ENCODE peak calls at places on chromosomes 16 and 17, in ten cellular contexts. One of them, this sample, is unnamed.

GRCh38 chr17:4507361-4508111 is 8.9 kb downstream of the SPNS2 start:
- DNase-seq in stomach: no peak
- DNase-seq in HCT116: no peak
- DNase-seq in suprapubic skin: no peak
- DNase-seq in GM23338: no peak
- DNase-seq in GM12891: no peak
- DNase-seq in upper lobe of left lung: no peak
- DNase-seq in transverse colon: no peak
- DNase-seq in breast epithelium: no peak
- DNase-seq in GM12878: no peak
- DNase-seq in this sample: no peak

GRCh38 chr16:66383551-66383950 is 17.1 kb downstream of the CDH5 start:
- DNase-seq in transverse colon: no peak
- DNase-seq in stomach: no peak
- DNase-seq in breast epithelium: no peak
- DNase-seq in GM12891: no peak
- DNase-seq in HCT116: no peak
- DNase-seq in GM23338: no peak
- DNase-seq in upper lobe of left lung: no peak
- DNase-seq in GM12878: no peak
- DNase-seq in suprapubic skin: no peak
- DNase-seq in this sample: no peak

GRCh38 chr17:55555772-55556171 is 44.5 kb upstream of the SMIM36 start:
- DNase-seq in upper lobe of left lung: peak
- DNase-seq in breast epithelium: no peak
- DNase-seq in GM12878: no peak
- DNase-seq in GM12891: no peak
- DNase-seq in suprapubic skin: no peak
- DNase-seq in transverse colon: no peak
- DNase-seq in GM23338: no peak
- DNase-seq in stomach: no peak
- DNase-seq in HCT116: no peak
- DNase-seq in this sample: no peak

GRCh38 chr17:49603720-49604119 is 28.0 kb downstream of the NXPH3 start:
- DNase-seq in GM12878: no peak
- DNase-seq in GM12891: no peak
- DNase-seq in stomach: no peak
- DNase-seq in GM23338: no peak
- DNase-seq in HCT116: no peak
- DNase-seq in upper lobe of left lung: no peak
- DNase-seq in transverse colon: no peak
- DNase-seq in suprapubic skin: no peak
- DNase-seq in breast epithelium: no peak
- DNase-seq in this sample: no peak

GRCh38 chr16:80743273-80743672 is 61.1 kb downstream of the CDYL2 start:
- DNase-seq in transverse colon: no peak
- DNase-seq in HCT116: no peak
- DNase-seq in GM23338: no peak
- DNase-seq in GM12878: no peak
- DNase-seq in GM12891: no peak
- DNase-seq in breast epithelium: no peak
- DNase-seq in suprapubic skin: no peak
- DNase-seq in upper lobe of left lung: no peak
- DNase-seq in stomach: no peak
- DNase-seq in this sample: no peak

GRCh38 chr16:50210266-50211038 is 55.9 kb upstream of the ADCY7 start:
- DNase-seq in stomach: peak
- DNase-seq in GM12891: peak
- DNase-seq in suprapubic skin: peak
- DNase-seq in GM23338: peak
- DNase-seq in HCT116: peak
- DNase-seq in transverse colon: peak
- DNase-seq in GM12878: peak
- DNase-seq in upper lobe of left lung: no peak
- DNase-seq in breast epithelium: peak
- DNase-seq in this sample: peak

GRCh38 chr17:74820037-74820436 is 39.6 kb downstream of the GRIN2C start:
- DNase-seq in HCT116: no peak
- DNase-seq in GM23338: no peak
- DNase-seq in transverse colon: no peak
- DNase-seq in breast epithelium: no peak
- DNase-seq in stomach: no peak
- DNase-seq in GM12878: no peak
- DNase-seq in upper lobe of left lung: no peak
- DNase-seq in GM12891: no peak
- DNase-seq in suprapubic skin: no peak
- DNase-seq in this sample: no peak

GRCh38 chr17:18967806-18968744 is 16.1 kb downstream of the SLC5A10 start:
- DNase-seq in transverse colon: no peak
- DNase-seq in upper lobe of left lung: no peak
- DNase-seq in GM23338: no peak
- DNase-seq in HCT116: no peak
- DNase-seq in stomach: peak
- DNase-seq in breast epithelium: no peak
- DNase-seq in GM12878: no peak
- DNase-seq in GM12891: no peak
- DNase-seq in suprapubic skin: no peak
- DNase-seq in this sample: no peak

GRCh38 chr17:27370776-27371175 is 76.9 kb downstream of the WSB1 start:
- DNase-seq in suprapubic skin: no peak
- DNase-seq in transverse colon: no peak
- DNase-seq in breast epithelium: no peak
- DNase-seq in upper lobe of left lung: no peak
- DNase-seq in stomach: no peak
- DNase-seq in GM23338: no peak
- DNase-seq in GM12878: no peak
- DNase-seq in GM12891: no peak
- DNase-seq in HCT116: no peak
- DNase-seq in this sample: no peak

GRCh38 chr17:27368971-27369370 is 75.1 kb downstream of the WSB1 start:
- DNase-seq in suprapubic skin: no peak
- DNase-seq in breast epithelium: no peak
- DNase-seq in transverse colon: no peak
- DNase-seq in stomach: no peak
- DNase-seq in upper lobe of left lung: no peak
- DNase-seq in GM23338: no peak
- DNase-seq in GM12878: no peak
- DNase-seq in GM12891: no peak
- DNase-seq in HCT116: no peak
- DNase-seq in this sample: no peak

GRCh38 chr17:27363322-27363721 is 69.4 kb downstream of the WSB1 start:
- DNase-seq in stomach: no peak
- DNase-seq in suprapubic skin: no peak
- DNase-seq in upper lobe of left lung: no peak
- DNase-seq in HCT116: no peak
- DNase-seq in GM12878: no peak
- DNase-seq in transverse colon: no peak
- DNase-seq in breast epithelium: peak
- DNase-seq in GM23338: no peak
- DNase-seq in GM12891: no peak
- DNase-seq in this sample: no peak

GRCh38 chr17:27366438-27366837 is 72.5 kb downstream of the WSB1 start:
- DNase-seq in GM12878: no peak
- DNase-seq in breast epithelium: no peak
- DNase-seq in transverse colon: no peak
- DNase-seq in upper lobe of left lung: no peak
- DNase-seq in HCT116: no peak
- DNase-seq in suprapubic skin: no peak
- DNase-seq in GM23338: no peak
- DNase-seq in GM12891: no peak
- DNase-seq in stomach: no peak
- DNase-seq in this sample: no peak

DNA sequence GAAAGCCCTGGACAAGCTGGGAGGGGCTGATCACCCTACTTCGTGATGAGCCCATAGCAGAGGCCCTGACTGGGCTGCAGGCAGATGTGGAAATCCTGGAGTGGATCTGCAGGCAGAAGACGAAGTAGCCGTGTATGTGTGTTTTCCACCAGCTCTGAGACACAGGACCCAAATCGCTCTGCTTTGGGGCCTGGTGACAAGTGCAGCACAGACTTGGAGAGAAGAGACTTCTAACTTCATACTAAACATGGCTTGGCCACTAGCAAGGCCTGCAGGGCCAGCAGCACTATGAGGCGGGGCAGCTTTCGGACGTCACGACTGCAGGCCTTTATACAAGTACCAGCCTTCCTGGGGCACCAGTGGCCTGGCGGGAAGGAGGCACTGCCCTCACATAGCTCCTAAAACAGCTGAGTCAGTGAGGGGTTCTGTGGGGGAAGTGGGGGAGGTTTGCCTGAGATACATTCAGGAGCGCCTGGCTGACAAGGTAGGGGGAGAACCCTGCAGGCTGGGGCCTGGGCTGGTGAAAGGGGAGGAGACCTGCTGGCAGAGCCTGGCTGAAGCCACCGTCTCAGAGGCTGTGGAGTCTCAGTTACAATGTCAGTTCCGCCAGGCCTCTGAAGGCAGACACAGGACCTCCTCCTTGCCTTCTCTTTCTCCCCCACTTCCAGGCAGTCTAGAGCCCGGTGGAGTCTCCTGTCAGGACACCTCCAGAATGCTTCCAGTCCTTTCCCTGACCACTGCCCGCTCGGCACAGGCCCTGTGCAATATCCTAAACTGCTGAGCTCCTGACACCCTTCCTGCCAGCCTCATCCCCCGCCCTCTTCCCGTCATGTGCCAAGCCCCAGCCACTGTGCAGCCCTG is 73.4 kb downstream of the WSB1 start:
- DNase-seq in breast epithelium: no peak
- DNase-seq in transverse colon: no peak
- DNase-seq in HCT116: no peak
- DNase-seq in GM23338: no peak
- DNase-seq in GM12878: no peak
- DNase-seq in suprapubic skin: no peak
- DNase-seq in stomach: peak
- DNase-seq in GM12891: no peak
- DNase-seq in upper lobe of left lung: no peak
- DNase-seq in this sample: no peak
- TF ChIP-seq POLR2AphosphoS5 in breast epithelium: no peak
- TF ChIP-seq POLR2AphosphoS5 in transverse colon: no peak
- TF ChIP-seq POLR2AphosphoS5 in HCT116: no peak
- TF ChIP-seq POLR2AphosphoS5 in GM23338: no peak
- TF ChIP-seq POLR2AphosphoS5 in GM12878: no peak
- TF ChIP-seq POLR2AphosphoS5 in suprapubic skin: no peak
- TF ChIP-seq POLR2AphosphoS5 in stomach: no peak
- TF ChIP-seq POLR2AphosphoS5 in GM12891: no peak
- TF ChIP-seq POLR2AphosphoS5 in upper lobe of left lung: no peak
- TF ChIP-seq POLR2AphosphoS5 in this sample: no peak

DNA sequence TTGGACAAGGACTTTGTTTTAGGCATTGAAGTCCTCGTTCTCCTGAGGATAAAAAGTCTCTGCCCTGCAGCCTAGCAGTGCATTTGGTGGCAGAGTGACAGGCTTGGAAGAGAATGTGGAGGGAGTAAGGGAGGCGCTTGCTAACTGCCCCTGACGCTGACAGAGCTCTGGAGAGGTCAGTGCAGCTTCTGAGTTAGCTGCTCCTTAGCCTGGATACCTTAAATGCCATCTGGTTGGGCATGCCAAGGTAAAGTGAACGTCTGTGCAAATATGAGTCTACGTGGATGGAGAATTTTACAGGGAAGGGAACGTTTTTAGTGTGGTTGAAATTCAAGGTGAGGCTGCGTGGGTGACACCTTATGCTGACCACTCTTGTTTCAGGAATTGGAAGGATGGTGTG is 44.4 kb downstream of the SEC14L1 start:
- DNase-seq in upper lobe of left lung: no peak
- DNase-seq in GM12891: no peak
- DNase-seq in stomach: no peak
- DNase-seq in GM12878: no peak
- DNase-seq in transverse colon: no peak
- DNase-seq in HCT116: no peak
- DNase-seq in breast epithelium: no peak
- DNase-seq in suprapubic skin: no peak
- DNase-seq in GM23338: no peak
- DNase-seq in this sample: no peak
- TF ChIP-seq POLR2AphosphoS5 in upper lobe of left lung: no peak
- TF ChIP-seq POLR2AphosphoS5 in GM12891: no peak
- TF ChIP-seq POLR2AphosphoS5 in stomach: no peak
- TF ChIP-seq POLR2AphosphoS5 in GM12878: no peak
- TF ChIP-seq POLR2AphosphoS5 in transverse colon: no peak
- TF ChIP-seq POLR2AphosphoS5 in HCT116: no peak
- TF ChIP-seq POLR2AphosphoS5 in breast epithelium: no peak
- TF ChIP-seq POLR2AphosphoS5 in suprapubic skin: no peak
- TF ChIP-seq POLR2AphosphoS5 in GM23338: no peak
- TF ChIP-seq POLR2AphosphoS5 in this sample: no peak

DNA sequence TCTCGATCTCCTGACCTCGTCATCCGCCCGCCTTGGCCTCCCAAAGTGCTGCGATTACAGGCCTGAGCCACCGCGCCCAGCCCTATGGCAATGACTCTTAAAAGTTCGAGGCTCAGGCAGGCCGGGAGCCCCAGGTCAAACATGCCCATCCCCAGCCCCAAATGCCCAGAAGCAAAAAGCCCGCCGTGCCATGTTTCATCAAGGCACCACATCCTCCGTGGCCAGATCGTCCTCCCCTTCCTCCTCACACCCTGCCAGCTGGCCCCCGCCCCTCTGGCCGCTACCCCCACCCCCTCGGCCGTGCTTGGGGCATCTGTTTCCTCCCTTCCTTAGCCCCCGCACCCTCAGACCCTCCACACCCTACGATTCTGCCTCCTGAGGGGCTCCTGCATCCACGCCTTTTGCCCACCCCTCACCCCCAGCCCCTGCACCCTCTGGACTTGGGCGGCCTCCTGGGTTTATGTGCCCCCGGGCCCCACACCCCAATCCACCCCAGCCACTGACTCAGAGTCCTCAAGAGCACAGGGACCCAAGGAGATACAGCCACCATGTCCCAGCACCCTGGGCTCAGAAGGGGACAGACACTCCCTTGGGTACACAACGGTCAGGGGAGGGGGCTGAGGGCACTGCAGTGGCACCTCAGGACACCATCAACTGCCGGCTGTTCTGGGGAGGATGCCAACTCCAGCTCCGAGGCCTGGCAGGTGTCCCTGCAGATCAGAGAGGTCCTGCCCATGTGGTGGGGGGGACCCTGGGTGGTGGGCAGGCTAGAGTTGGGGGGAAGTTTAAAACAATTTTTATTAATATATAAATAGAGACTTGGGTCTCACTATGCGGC is 7.1 kb downstream of the CTRB1 start:
- DNase-seq in breast epithelium: no peak
- DNase-seq in stomach: no peak
- DNase-seq in GM23338: peak
- DNase-seq in transverse colon: no peak
- DNase-seq in suprapubic skin: peak
- DNase-seq in GM12891: no peak
- DNase-seq in upper lobe of left lung: peak
- DNase-seq in HCT116: no peak
- DNase-seq in GM12878: no peak
- DNase-seq in this sample: no peak
- TF ChIP-seq POLR2AphosphoS5 in breast epithelium: no peak
- TF ChIP-seq POLR2AphosphoS5 in stomach: no peak
- TF ChIP-seq POLR2AphosphoS5 in GM23338: no peak
- TF ChIP-seq POLR2AphosphoS5 in transverse colon: no peak
- TF ChIP-seq POLR2AphosphoS5 in suprapubic skin: no peak
- TF ChIP-seq POLR2AphosphoS5 in GM12891: no peak
- TF ChIP-seq POLR2AphosphoS5 in upper lobe of left lung: peak
- TF ChIP-seq POLR2AphosphoS5 in HCT116: no peak
- TF ChIP-seq POLR2AphosphoS5 in GM12878: no peak
- TF ChIP-seq POLR2AphosphoS5 in this sample: no peak

GRCh38 chr17:77428901-77429734 is 288.3 kb downstream of the SEC14L1 start:
- DNase-seq in breast epithelium: no peak
- DNase-seq in HCT116: no peak
- DNase-seq in upper lobe of left lung: peak
- DNase-seq in GM23338: no peak
- DNase-seq in stomach: no peak
- DNase-seq in GM12891: no peak
- DNase-seq in transverse colon: no peak
- DNase-seq in suprapubic skin: no peak
- DNase-seq in GM12878: no peak
- DNase-seq in this sample: no peak

GRCh38 chr17:77428020-77428781 is 287.4 kb downstream of the SEC14L1 start:
- DNase-seq in GM23338: no peak
- DNase-seq in HCT116: no peak
- DNase-seq in stomach: no peak
- DNase-seq in suprapubic skin: no peak
- DNase-seq in upper lobe of left lung: peak
- DNase-seq in GM12891: no peak
- DNase-seq in transverse colon: peak
- DNase-seq in GM12878: no peak
- DNase-seq in breast epithelium: no peak
- DNase-seq in this sample: no peak

GRCh38 chr17:77426676-77427386 is 286.1 kb downstream of the SEC14L1 start:
- DNase-seq in suprapubic skin: no peak
- DNase-seq in HCT116: no peak
- DNase-seq in breast epithelium: no peak
- DNase-seq in upper lobe of left lung: no peak
- DNase-seq in stomach: no peak
- DNase-seq in GM23338: no peak
- DNase-seq in GM12878: no peak
- DNase-seq in GM12891: no peak
- DNase-seq in transverse colon: no peak
- DNase-seq in this sample: no peak

GRCh38 chr17:77425791-77426641 is 285.2 kb downstream of the SEC14L1 start:
- DNase-seq in suprapubic skin: peak
- DNase-seq in stomach: no peak
- DNase-seq in GM12891: no peak
- DNase-seq in transverse colon: peak
- DNase-seq in breast epithelium: no peak
- DNase-seq in HCT116: no peak
- DNase-seq in upper lobe of left lung: peak
- DNase-seq in GM23338: no peak
- DNase-seq in GM12878: no peak
- DNase-seq in this sample: no peak

GRCh38 chr17:77427471-77427991 is 286.8 kb downstream of the SEC14L1 start:
- DNase-seq in stomach: no peak
- DNase-seq in upper lobe of left lung: peak
- DNase-seq in GM12891: no peak
- DNase-seq in breast epithelium: no peak
- DNase-seq in GM12878: no peak
- DNase-seq in transverse colon: peak
- DNase-seq in GM23338: no peak
- DNase-seq in HCT116: no peak
- DNase-seq in suprapubic skin: peak
- DNase-seq in this sample: no peak
- TF ChIP-seq POLR2AphosphoS5 in stomach: peak
- TF ChIP-seq POLR2AphosphoS5 in upper lobe of left lung: no peak
- TF ChIP-seq POLR2AphosphoS5 in GM12891: no peak
- TF ChIP-seq POLR2AphosphoS5 in breast epithelium: no peak
- TF ChIP-seq POLR2AphosphoS5 in GM12878: no peak
- TF ChIP-seq POLR2AphosphoS5 in transverse colon: no peak
- TF ChIP-seq POLR2AphosphoS5 in GM23338: no peak
- TF ChIP-seq POLR2AphosphoS5 in HCT116: no peak
- TF ChIP-seq POLR2AphosphoS5 in suprapubic skin: no peak
- TF ChIP-seq POLR2AphosphoS5 in this sample: no peak